ENCODE peak calls at places on chromosomes 3 and 15, in five cellular contexts. K is effector CD4-positive, alpha-beta T cell; I is heart right ventricle; C is nucleus accumbens; J is left lobe of liver. G is an unnamed sample.

GRCh38 chr3:129665024-129665768 is 58.7 kb upstream of the PLXND1 start:
- DNase-seq in K (no peak), I (no peak), C (no peak), J (no peak), G (no peak)

GRCh38 chr3:58955308-58955707 is 94.5 kb downstream of the CFAP20DC start:
- DNase-seq in K (no peak), I (no peak), C (no peak), J (no peak), G (no peak)

GRCh38 chr3:7201784-7202183 is 340.9 kb downstream of the GRM7 start:
- DNase-seq in K (no peak), I (no peak), C (no peak), J (no peak), G (no peak)

GRCh38 chr3:25047058-25047457 is 381.0 kb upstream of the RARB start:
- DNase-seq in K (no peak), I (no peak), C (no peak), J (no peak), G (no peak)

GRCh38 chr3:112984485-112984884 is 6.3 kb upstream of the GTPBP8 start:
- DNase-seq in K (peak; percentile 24), I (no peak), C (no peak), J (no peak), G (no peak)

GRCh38 chr15:75339531-75340240 is 3.8 kb downstream of the COMMD4 start:
- DNase-seq in K (no peak), I (no peak), C (no peak), J (no peak), G (no peak)

GRCh38 chr3:177875786-177876476 is 660.3 kb upstream of the KCNMB2 start:
- DNase-seq in K (no peak), I (no peak), C (no peak), J (no peak), G (no peak)

GRCh38 chr3:52396011-52396906 is 48.6 kb downstream of the SEMA3G start:
- DNase-seq in K (no peak), I (no peak), C (no peak), J (no peak), G (no peak)

GRCh38 chr3:43307649-43308048 is 21.3 kb downstream of the SNRK start:
- DNase-seq in K (no peak), I (no peak), C (no peak), J (no peak), G (no peak)